ENCODE peak calls at places on chromosomes 12 and 14, in seven cellular contexts. One of them, this sample, is unnamed.

GRCh38 chr12:89235189-89235993 is 116.9 kb downstream of the DUSP6 start:
- DNase-seq in cardiac septum: no peak
- DNase-seq in NCI-H345: no peak
- DNase-seq in lung: no peak
- DNase-seq in cardiac muscle cell: no peak
- DNase-seq in WTC11: no peak
- DNase-seq in mucosa of descending colon: no peak
- DNase-seq in this sample: no peak

GRCh38 chr12:7369274-7369729 is 65.4 kb downstream of the ACSM4 start:
- DNase-seq in NCI-H345: no peak
- DNase-seq in lung: no peak
- DNase-seq in cardiac muscle cell: no peak
- DNase-seq in cardiac septum: no peak
- DNase-seq in WTC11: no peak
- DNase-seq in mucosa of descending colon: no peak
- DNase-seq in this sample: peak

GRCh38 chr14:90924618-90925345 is 108.6 kb upstream of the TTC7B start:
- DNase-seq in NCI-H345: no peak
- DNase-seq in mucosa of descending colon: no peak
- DNase-seq in lung: no peak
- DNase-seq in WTC11: no peak
- DNase-seq in cardiac septum: no peak
- DNase-seq in cardiac muscle cell: no peak
- DNase-seq in this sample: no peak

GRCh38 chr14:33949051-33950037 is 1.5 kb downstream of the EGLN3 start:
- DNase-seq in cardiac muscle cell: no peak
- DNase-seq in cardiac septum: no peak
- DNase-seq in lung: no peak
- DNase-seq in mucosa of descending colon: no peak
- DNase-seq in NCI-H345: peak
- DNase-seq in WTC11: no peak
- DNase-seq in this sample: no peak

GRCh38 chr14:29521526-29522137 is 406.0 kb downstream of the PRKD1 start:
- DNase-seq in WTC11: peak
- DNase-seq in cardiac septum: no peak
- DNase-seq in mucosa of descending colon: no peak
- DNase-seq in cardiac muscle cell: peak
- DNase-seq in NCI-H345: peak
- DNase-seq in lung: no peak
- DNase-seq in this sample: no peak

GRCh38 chr14:101882141-101882935 is 82.0 kb upstream of the DYNC1H1 start:
- DNase-seq in mucosa of descending colon: no peak
- DNase-seq in lung: no peak
- DNase-seq in cardiac septum: no peak
- DNase-seq in WTC11: no peak
- DNase-seq in cardiac muscle cell: no peak
- DNase-seq in NCI-H345: no peak
- DNase-seq in this sample: peak

GRCh38 chr14:26709019-26709418 is 111.2 kb upstream of the NOVA1 start:
- DNase-seq in NCI-H345: no peak
- DNase-seq in mucosa of descending colon: no peak
- DNase-seq in lung: no peak
- DNase-seq in cardiac muscle cell: no peak
- DNase-seq in cardiac septum: no peak
- DNase-seq in WTC11: no peak
- DNase-seq in this sample: no peak

GRCh38 chr12:114691810-114692557 is 8.0 kb upstream of the TBX3 start:
- DNase-seq in cardiac muscle cell: no peak
- DNase-seq in NCI-H345: no peak
- DNase-seq in mucosa of descending colon: no peak
- DNase-seq in lung: no peak
- DNase-seq in WTC11: no peak
- DNase-seq in cardiac septum: no peak
- DNase-seq in this sample: no peak

GRCh38 chr14:65299837-65300236 is 112.7 kb upstream of the FUT8 start:
- DNase-seq in cardiac septum: no peak
- DNase-seq in cardiac muscle cell: no peak
- DNase-seq in lung: no peak
- DNase-seq in mucosa of descending colon: no peak
- DNase-seq in WTC11: no peak
- DNase-seq in NCI-H345: no peak
- DNase-seq in this sample: no peak

GRCh38 chr12:116319851-116320621 is 42.5 kb upstream of the MED13L start:
- DNase-seq in WTC11: no peak
- DNase-seq in cardiac septum: peak
- DNase-seq in lung: no peak
- DNase-seq in mucosa of descending colon: no peak
- DNase-seq in cardiac muscle cell: peak
- DNase-seq in NCI-H345: no peak
- DNase-seq in this sample: no peak

GRCh38 chr14:65354131-65354530 is 58.4 kb upstream of the FUT8 start:
- DNase-seq in cardiac septum: no peak
- DNase-seq in lung: no peak
- DNase-seq in NCI-H345: no peak
- DNase-seq in WTC11: no peak
- DNase-seq in cardiac muscle cell: no peak
- DNase-seq in mucosa of descending colon: no peak
- DNase-seq in this sample: no peak

GRCh38 chr14:103294091-103294490 is 39.9 kb upstream of the EIF5 start:
- DNase-seq in NCI-H345: no peak
- DNase-seq in cardiac septum: no peak
- DNase-seq in mucosa of descending colon: no peak
- DNase-seq in lung: no peak
- DNase-seq in WTC11: no peak
- DNase-seq in cardiac muscle cell: no peak
- DNase-seq in this sample: peak

GRCh38 chr14:35669782-35670181 is 135.8 kb downstream of the INSM2 start:
- DNase-seq in WTC11: no peak
- DNase-seq in cardiac septum: no peak
- DNase-seq in lung: no peak
- DNase-seq in NCI-H345: peak
- DNase-seq in cardiac muscle cell: no peak
- DNase-seq in mucosa of descending colon: no peak
- DNase-seq in this sample: no peak

GRCh38 chr14:79852975-79853374 is 358.3 kb downstream of the DIO2 start:
- DNase-seq in cardiac septum: no peak
- DNase-seq in NCI-H345: no peak
- DNase-seq in mucosa of descending colon: no peak
- DNase-seq in WTC11: no peak
- DNase-seq in cardiac muscle cell: no peak
- DNase-seq in lung: no peak
- DNase-seq in this sample: no peak

GRCh38 chr12:71999795-72000194 is 61.1 kb downstream of the TPH2 start:
- DNase-seq in lung: no peak
- DNase-seq in mucosa of descending colon: no peak
- DNase-seq in WTC11: no peak
- DNase-seq in cardiac septum: no peak
- DNase-seq in cardiac muscle cell: no peak
- DNase-seq in NCI-H345: no peak
- DNase-seq in this sample: no peak

GRCh38 chr12:4041191-4041885 is 168.1 kb upstream of the PARP11 start:
- DNase-seq in cardiac septum: no peak
- DNase-seq in lung: no peak
- DNase-seq in WTC11: no peak
- DNase-seq in mucosa of descending colon: no peak
- DNase-seq in NCI-H345: no peak
- DNase-seq in cardiac muscle cell: no peak
- DNase-seq in this sample: no peak

GRCh38 chr12:91098942-91099341 is 12.4 kb downstream of the LUM start:
- DNase-seq in NCI-H345: no peak
- DNase-seq in WTC11: no peak
- DNase-seq in mucosa of descending colon: peak
- DNase-seq in cardiac muscle cell: no peak
- DNase-seq in lung: no peak
- DNase-seq in cardiac septum: no peak
- DNase-seq in this sample: no peak

GRCh38 chr12:54411398-54412241 is 7.4 kb downstream of the ITGA5 start:
- DNase-seq in NCI-H345: no peak
- DNase-seq in mucosa of descending colon: peak
- DNase-seq in cardiac muscle cell: no peak
- DNase-seq in WTC11: peak
- DNase-seq in cardiac septum: peak
- DNase-seq in lung: peak
- DNase-seq in this sample: peak

GRCh38 chr12:41663487-41664258 is 475.6 kb downstream of the PDZRN4 start:
- DNase-seq in lung: no peak
- DNase-seq in WTC11: no peak
- DNase-seq in cardiac muscle cell: peak
- DNase-seq in NCI-H345: no peak
- DNase-seq in cardiac septum: no peak
- DNase-seq in mucosa of descending colon: no peak
- DNase-seq in this sample: no peak

GRCh38 chr12:69421548-69421947 is 48.6 kb upstream of the FRS2 start:
- DNase-seq in cardiac septum: no peak
- DNase-seq in cardiac muscle cell: no peak
- DNase-seq in lung: no peak
- DNase-seq in mucosa of descending colon: no peak
- DNase-seq in WTC11: no peak
- DNase-seq in NCI-H345: no peak
- DNase-seq in this sample: no peak

GRCh38 chr14:102088012-102088792 is 1.4 kb upstream of the HSP90AA1 start:
- DNase-seq in WTC11: peak
- DNase-seq in NCI-H345: no peak
- DNase-seq in cardiac septum: peak
- DNase-seq in lung: peak
- DNase-seq in mucosa of descending colon: peak
- DNase-seq in cardiac muscle cell: no peak
- DNase-seq in this sample: peak

GRCh38 chr12:93918262-93918661 is 230.1 kb upstream of the PLXNC1 start:
- DNase-seq in lung: no peak
- DNase-seq in cardiac muscle cell: no peak
- DNase-seq in mucosa of descending colon: no peak
- DNase-seq in NCI-H345: no peak
- DNase-seq in WTC11: no peak
- DNase-seq in cardiac septum: no peak
- DNase-seq in this sample: no peak